ENCODE peak calls at places on chromosomes 16 and 17, in five cellular contexts. W is HepG2, S is H1, A is SK-N-SH, O is GM12892. Z is an unnamed sample.

GRCh38 chr16:57984443-57985203 is 13.7 kb upstream of the CNGB1 start:
- DNase-seq in A (peak), O (peak), S (peak), W (peak), Z (peak)

GRCh38 chr16:76668207-76668725 is 391.1 kb downstream of the CNTNAP4 start:
- DNase-seq in S (no peak), W (peak), A (no peak), O (no peak), Z (no peak)

GRCh38 chr16:78993342-78993741 is 607.2 kb downstream of the MAF start:
- DNase-seq in W (no peak), S (no peak), A (no peak), O (no peak), Z (no peak)

GRCh38 chr17:50268632-50269287 is 5.5 kb upstream of the TMEM92 start:
- DNase-seq in S (no peak), A (no peak), W (no peak), O (peak), Z (no peak)

GRCh38 chr17:81277421-81277820 is 17.7 kb downstream of the SLC38A10 start:
- DNase-seq in O (no peak), W (no peak), S (no peak), A (peak), Z (no peak)

GRCh38 chr17:6701719-6702118 is 11.4 kb downstream of the SLC13A5 start:
- DNase-seq in O (peak), S (peak), W (peak), A (peak), Z (peak)

GRCh38 chr16:50210266-50211038 is 55.9 kb upstream of the ADCY7 start:
- DNase-seq in S (peak), O (peak), A (peak), W (peak), Z (peak)

GRCh38 chr16:14202697-14203096 is 131.6 kb downstream of the MRTFB start:
- DNase-seq in S (no peak), W (peak), A (peak), O (no peak), Z (no peak)

GRCh38 chr16:48949636-48950035 is 332.0 kb downstream of the CBLN1 start:
- DNase-seq in W (no peak), O (no peak), A (no peak), S (no peak), Z (no peak)

GRCh38 chr17:8119575-8120519 is 1.5 kb upstream of the ALOXE3 start:
- DNase-seq in S (peak), O (no peak), W (peak), A (peak), Z (no peak)

GRCh38 chr17:81398170-81398854 is 3.1 kb downstream of the BAHCC1 start:
- DNase-seq in S (no peak), A (peak), W (no peak), O (no peak), Z (no peak)

GRCh38 chr17:45846223-45846622 is 1.5 kb downstream of the SPPL2C start:
- DNase-seq in A (no peak), W (no peak), O (no peak), S (no peak), Z (no peak)

GRCh38 chr16:75534560-75535205 is 1.2 kb downstream of the CHST5 start:
- DNase-seq in W (no peak), S (no peak), A (no peak), O (no peak), Z (no peak)

GRCh38 chr16:72291121-72291520 is 119.2 kb upstream of the PMFBP1 start:
- DNase-seq in W (no peak), A (no peak), S (no peak), O (no peak), Z (no peak)
- TF ChIP-seq TAF1 in W (no peak), A (no peak), S (no peak), O (no peak), Z (no peak)

DNA sequence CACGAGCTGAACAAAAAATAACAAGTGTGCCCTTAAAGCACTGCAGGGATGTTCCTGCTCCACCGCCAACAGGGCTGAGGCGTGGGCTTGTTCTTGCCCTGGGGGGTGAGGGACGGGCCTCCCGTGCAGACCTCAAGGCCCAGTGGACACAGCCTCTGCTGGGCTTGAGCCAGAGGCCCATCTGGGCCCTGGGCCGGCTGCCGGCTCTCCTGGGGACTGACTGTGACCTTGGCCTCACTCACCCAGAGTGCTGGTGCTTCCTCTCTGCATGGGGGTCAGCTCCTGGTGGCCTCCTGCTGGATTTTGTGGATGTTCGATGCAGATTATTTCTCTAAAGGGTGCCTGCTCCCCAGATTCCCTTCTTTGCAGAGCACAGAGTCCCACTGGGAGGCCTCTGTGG is 54.2 kb upstream of the CDR2 start:
- DNase-seq in O (no peak), A (no peak), W (no peak), S (no peak), Z (no peak)
- TF ChIP-seq POLR2AphosphoS5 in O (no peak), A (no peak), W (no peak), S (no peak), Z (no peak)

GRCh38 chr17:2174471-2175293 is 119.8 kb downstream of the HIC1 start:
- DNase-seq in W (peak), A (peak), S (no peak), O (no peak), Z (no peak)
- TF ChIP-seq TAF1 in W (no peak), A (no peak), S (no peak), O (no peak), Z (no peak)

DNA sequence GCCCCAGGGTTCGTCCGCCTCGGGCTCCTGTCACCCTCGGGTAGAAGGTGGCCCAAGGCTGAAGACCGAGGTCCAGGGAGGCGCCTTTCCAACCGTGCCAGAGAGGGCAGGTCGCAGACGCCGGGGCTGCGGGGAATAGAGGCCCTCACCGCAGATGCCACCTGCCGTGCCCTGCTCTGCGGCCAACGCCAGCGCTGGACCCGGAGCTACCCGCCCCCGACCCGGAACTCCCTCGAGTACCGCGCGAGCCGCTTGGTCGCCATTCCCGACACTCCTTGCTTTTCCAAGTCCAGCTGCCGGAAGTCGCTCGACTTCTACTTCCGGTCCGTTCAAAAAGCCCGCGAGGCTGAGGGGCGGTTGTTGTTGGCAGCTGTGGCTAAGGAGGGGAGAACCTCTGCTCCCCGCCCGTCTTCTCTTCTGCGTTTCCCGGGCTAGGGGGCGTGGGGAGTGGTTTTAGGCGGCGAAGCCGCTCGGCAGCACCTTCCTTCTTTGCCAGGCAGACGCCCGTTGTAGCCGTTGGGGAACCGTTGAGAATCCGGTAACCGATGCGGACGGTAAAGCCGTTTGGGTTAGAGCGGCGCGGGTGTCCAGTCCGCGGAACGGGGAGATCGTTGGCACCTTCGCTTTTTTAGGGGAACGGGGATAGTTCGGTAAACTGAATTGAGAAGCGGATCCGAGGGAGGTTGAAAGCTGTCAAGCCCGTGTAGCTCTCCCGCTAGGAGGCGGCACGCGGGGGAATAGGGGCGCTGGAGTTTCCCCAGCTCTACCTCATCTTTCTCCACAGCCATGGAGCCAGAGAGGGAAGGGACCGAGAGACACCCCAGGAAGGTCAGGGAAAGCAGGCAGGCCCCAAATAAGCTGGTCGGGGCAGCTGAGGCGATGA is at the start of the genes ERI2 and REXO5:
- DNase-seq in W (peak), O (peak), A (peak), S (peak), Z (peak)
- TF ChIP-seq POLR2AphosphoS5 in W (peak), O (peak), A (peak), S (peak), Z (peak)

DNA sequence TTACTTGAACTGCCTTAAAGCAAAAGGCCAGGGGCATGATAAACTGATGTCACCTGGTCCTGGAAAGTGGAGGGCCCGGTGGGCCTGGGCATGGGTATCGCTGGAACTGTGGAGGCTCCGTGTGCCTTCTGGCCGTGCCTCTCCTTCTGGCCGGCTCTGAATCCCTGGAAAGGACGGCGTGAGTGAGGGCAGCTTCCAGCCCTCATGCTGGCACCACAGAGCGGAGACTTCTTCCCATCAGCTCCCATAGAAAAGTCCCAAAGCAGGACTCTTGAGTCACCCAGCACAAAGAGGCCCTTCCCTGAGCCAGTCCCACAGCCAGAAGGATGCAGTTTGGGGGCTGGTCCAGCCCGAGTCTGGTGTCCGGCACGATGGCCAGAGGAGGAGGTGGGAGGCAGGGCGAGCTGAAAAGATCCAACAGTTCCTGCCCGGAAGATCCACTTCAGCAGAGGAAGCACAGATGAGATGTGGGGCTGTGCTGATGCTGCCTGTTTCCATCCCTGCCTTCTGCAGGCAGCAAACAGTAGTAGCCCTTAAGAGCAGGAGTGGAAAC is 7.8 kb downstream of the GAA start:
- DNase-seq in S (no peak), A (peak), O (no peak), W (no peak), Z (no peak)
- TF ChIP-seq TAF1 in S (no peak), A (no peak), O (no peak), W (no peak), Z (no peak)

GRCh38 chr17:43337684-43338428 is 60.9 kb upstream of the ARL4D start:
- DNase-seq in W (no peak), S (no peak), A (no peak), O (no peak), Z (no peak)
- TF ChIP-seq POLR2AphosphoS5 in W (no peak), S (no peak), A (no peak), O (no peak), Z (no peak)

GRCh38 chr17:76917829-76918228 is 49.6 kb downstream of the MGAT5B start:
- DNase-seq in S (no peak), A (no peak), W (no peak), O (no peak), Z (no peak)
- TF ChIP-seq TAF1 in S (no peak), A (no peak), W (no peak), O (no peak), Z (no peak)

DNA sequence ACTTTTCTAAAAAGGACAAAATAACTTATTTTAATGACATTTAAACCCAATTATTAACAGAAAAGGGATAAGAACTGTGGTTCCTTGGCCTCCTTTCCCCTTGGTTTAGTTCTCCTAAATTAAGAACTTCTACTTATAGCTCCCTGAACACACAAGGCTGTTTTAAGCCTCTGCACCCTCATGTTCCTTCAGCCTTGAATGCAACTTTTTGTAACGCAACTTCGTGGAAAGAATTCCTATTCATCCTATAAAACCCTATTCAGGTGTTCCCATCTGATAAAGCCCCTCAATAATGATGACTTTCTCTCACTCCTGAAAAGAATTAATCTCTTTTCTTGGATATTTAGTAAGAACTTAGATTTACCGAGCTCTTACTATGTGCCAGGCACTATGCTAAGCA is 6.3 kb downstream of the STAT3 start:
- DNase-seq in O (no peak), W (no peak), A (no peak), S (no peak), Z (no peak)
- TF ChIP-seq POLR2AphosphoS5 in O (no peak), W (no peak), A (no peak), S (no peak), Z (no peak)